ENCODE peak calls at places on chromosomes 3 and 15, in four cellular contexts. L is hippocampal formation; U is endothelial cell; S is stimulated activated CD4-positive, alpha-beta T cell treated with anti-CD3 and anti-CD28 coated beads, TNF-alpha, amount 100 ng/mL, for 1 hour. D is an unnamed sample.

GRCh38 chr15:49040151-49040550 is 6.1 kb downstream of the SECISBP2L start:
- DNase-seq in L (no peak), U (no peak), S (no peak), D (no peak)

GRCh38 chr15:70879386-70879785 is 12.8 kb downstream of the THAP10 start:
- DNase-seq in L (no peak), U (no peak), S (no peak), D (no peak)

GRCh38 chr3:13841141-13841540 is 38.7 kb downstream of the WNT7A start:
- DNase-seq in L (no peak), U (no peak), S (no peak), D (no peak)

GRCh38 chr3:55143928-55144671 is 216.2 kb upstream of the LRTM1 start:
- DNase-seq in L (no peak), U (no peak), S (no peak), D (no peak)

GRCh38 chr3:17411157-17411877 is 331.1 kb downstream of the TBC1D5 start:
- DNase-seq in L (no peak), U (no peak), S (no peak), D (no peak)

GRCh38 chr3:114370537-114371174 is 76.8 kb downstream of the TIGIT start:
- DNase-seq in L (no peak), U (no peak), S (no peak), D (no peak)

GRCh38 chr3:160676547-160677303 is at the start of gene ARL14:
- DNase-seq in L (no peak), U (no peak), S (no peak), D (no peak)

GRCh38 chr3:142211034-142211433 is 14.4 kb downstream of the GK5 start:
- DNase-seq in L (no peak), U (peak; percentile 22), S (no peak), D (no peak)

GRCh38 chr3:183202004-183202722 is 39.6 kb upstream of the LAMP3 start:
- DNase-seq in L (no peak), U (no peak), S (no peak), D (no peak)

GRCh38 chr3:189170559-189170958 is 1.2 kb upstream of the TPRG1 start:
- DNase-seq in L (no peak), U (no peak), S (no peak), D (no peak)

GRCh38 chr3:36792342-36792741 is 28.0 kb upstream of the DCLK3 start:
- DNase-seq in L (no peak), U (peak; percentile 54), S (no peak), D (no peak)

GRCh38 chr3:156908398-156908797 is 82.2 kb downstream of the LEKR1 start:
- DNase-seq in L (no peak), U (no peak), S (no peak), D (no peak)

GRCh38 chr3:25725810-25726209 is 57.4 kb downstream of the NGLY1 start:
- DNase-seq in L (no peak), U (no peak), S (no peak), D (no peak)

GRCh38 chr3:50971487-50971924 is 296.8 kb downstream of the DOCK3 start:
- DNase-seq in L (no peak), U (peak; percentile 36), S (peak; percentile 4), D (peak; percentile 40)

GRCh38 chr3:63863150-63864007 is at the start of the genes ATXN7 and THOC7:
- DNase-seq in L (peak; percentile 61), U (peak; percentile 64), S (peak; percentile 61), D (peak; percentile 51)

GRCh38 chr15:49848824-49849209 is 228.0 kb downstream of the DTWD1 start:
- DNase-seq in L (no peak), U (no peak), S (no peak), D (no peak)

GRCh38 chr3:40649346-40649745 is 124.6 kb downstream of the ZNF621 start:
- DNase-seq in L (no peak), U (no peak), S (no peak), D (no peak)

GRCh38 chr3:5466752-5467151 is 279.2 kb downstream of the EDEM1 start:
- DNase-seq in L (no peak), U (no peak), S (no peak), D (no peak)

GRCh38 chr3:141335531-141336042 is 32.7 kb upstream of the ZBTB38 start:
- DNase-seq in L (no peak), U (no peak), S (no peak), D (no peak)

GRCh38 chr3:169667710-169668080 is 4.2 kb upstream of the MECOM start:
- DNase-seq in L (no peak), U (no peak), S (no peak), D (no peak)

GRCh38 chr3:37683321-37683720 is 178.4 kb upstream of the CTDSPL start:
- DNase-seq in L (no peak), U (no peak), S (no peak), D (no peak)

GRCh38 chr3:3714572-3714971 is 84.7 kb upstream of the LRRN1 start:
- DNase-seq in L (no peak), U (no peak), S (no peak), D (no peak)

GRCh38 chr3:127074900-127075360 is 92.0 kb downstream of the PLXNA1 start:
- DNase-seq in L (no peak), U (no peak), S (no peak), D (no peak)

GRCh38 chr3:43389388-43390254 is 103.3 kb downstream of the SNRK start:
- DNase-seq in L (no peak), U (peak; percentile 46), S (peak; percentile 18), D (no peak)

GRCh38 chr3:38131621-38132369 is 5.1 kb downstream of the ACAA1 start:
- DNase-seq in L (no peak), U (peak; percentile 72), S (no peak), D (no peak)